ENCODE peak calls at places on chromosomes 12 and 14, in five cellular contexts. G, T, C, V and W are unnamed samples.

GRCh38 chr14:66359500-66359899 is 126.7 kb upstream of the CCDC196 start:
- DNase-seq in C (peak; percentile 53), V (no peak), T (peak; percentile 16), G (peak; percentile 75), W (peak; percentile 63)

GRCh38 chr12:131941116-131941986 is 8.4 kb upstream of the EP400 start:
- DNase-seq in C (no peak), G (no peak), T (no peak), V (no peak), W (no peak)

GRCh38 chr14:89399594-89400068 is 17.4 kb downstream of the FOXN3 start:
- DNase-seq in C (peak; percentile 29), G (peak; percentile 87), T (no peak), V (no peak), W (peak; percentile 87)

GRCh38 chr14:45181329-45181728 is 45.6 kb downstream of the FANCM start:
- DNase-seq in G (no peak), V (no peak), C (no peak), T (no peak), W (no peak)

GRCh38 chr12:25615119-25615518 is 62.0 kb upstream of the LMNTD1 start:
- DNase-seq in V (no peak), C (no peak), G (peak; percentile 94), T (peak; percentile 19), W (peak; percentile 78)

GRCh38 chr12:65881348-65881961 is 57.2 kb downstream of the HMGA2 start:
- DNase-seq in V (no peak), T (no peak), C (no peak), G (peak; percentile 94), W (peak; percentile 94)

GRCh38 chr12:57637364-57637763 is 4.4 kb upstream of the B4GALNT1 start:
- DNase-seq in G (no peak), T (no peak), C (no peak), V (no peak), W (no peak)

GRCh38 chr14:69487226-69487625 is 2.7 kb downstream of the PLEKHD1 start:
- DNase-seq in T (no peak), V (no peak), G (no peak), C (no peak), W (no peak)

GRCh38 chr14:104576607-104577332 is 2.8 kb upstream of the C14orf180 start:
- DNase-seq in V (no peak), C (peak; percentile 25), T (no peak), G (no peak), W (peak; percentile 13)

GRCh38 chr14:60183724-60184596 is 18.8 kb upstream of the DHRS7 start:
- DNase-seq in C (peak; percentile 55), G (peak; percentile 87), V (no peak), T (no peak), W (peak; percentile 79)

GRCh38 chr12:38384816-38385491 is 68.4 kb downstream of the ALG10B start:
- DNase-seq in T (peak; percentile 91), G (no peak), C (peak; percentile 60), V (no peak), W (no peak)
- TF ChIP-seq CTCF in T (peak; percentile 87), G (no peak), C (peak; percentile 49), V (no peak), W (no peak)

GRCh38 chr14:46582826-46583225 is 68.8 kb downstream of the RPL10L start:
- DNase-seq in G (no peak), V (no peak), T (no peak), C (no peak), W (no peak)

GRCh38 chr14:46580941-46581671 is 70.5 kb downstream of the RPL10L start:
- DNase-seq in C (peak; percentile 16), T (peak; percentile 11), V (no peak), G (peak; percentile 9), W (peak; percentile 5)
- TF ChIP-seq CTCF in C (peak; percentile 63), T (peak; percentile 81), V (peak; percentile 34), G (no peak), W (peak; percentile 9)

GRCh38 chr12:130435331-130435730 is 97.6 kb downstream of the PIWIL1 start:
- DNase-seq in C (no peak), V (no peak), G (no peak), T (no peak), W (no peak)

GRCh38 chr12:130433411-130433810 is 95.7 kb downstream of the PIWIL1 start:
- DNase-seq in C (no peak), T (no peak), G (no peak), V (no peak), W (no peak)

GRCh38 chr12:130435826-130436225 is 98.1 kb downstream of the PIWIL1 start:
- DNase-seq in T (no peak), C (no peak), G (no peak), V (no peak), W (no peak)

GRCh38 chr12:130433834-130434233 is 96.1 kb downstream of the PIWIL1 start:
- DNase-seq in G (no peak), V (no peak), C (no peak), T (no peak), W (no peak)

DNA sequence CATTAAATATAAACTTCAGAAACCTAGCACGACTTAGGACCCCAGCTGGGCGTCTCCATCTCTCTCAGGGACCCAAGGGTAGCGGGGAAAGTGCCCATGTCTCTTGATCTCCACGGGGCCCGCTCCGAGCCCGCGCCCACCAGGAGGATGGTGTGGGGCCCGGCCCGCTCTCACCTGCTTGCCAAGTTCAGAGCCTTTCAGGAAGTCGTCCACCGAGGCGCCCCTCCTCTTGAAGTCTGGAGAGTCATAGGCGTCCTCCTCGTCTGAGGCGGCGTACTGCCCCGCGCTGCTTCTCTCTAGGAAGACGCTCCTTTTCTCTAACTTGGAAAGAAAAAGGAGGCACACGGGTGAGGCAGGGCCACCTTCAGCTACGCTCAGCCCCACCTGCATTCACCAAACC is 96.9 kb downstream of the PIWIL1 start:
- DNase-seq in T (no peak), V (no peak), C (no peak), G (no peak), W (no peak)
- TF ChIP-seq CTCF in T (no peak), V (no peak), C (no peak), G (no peak), W (no peak)

DNA sequence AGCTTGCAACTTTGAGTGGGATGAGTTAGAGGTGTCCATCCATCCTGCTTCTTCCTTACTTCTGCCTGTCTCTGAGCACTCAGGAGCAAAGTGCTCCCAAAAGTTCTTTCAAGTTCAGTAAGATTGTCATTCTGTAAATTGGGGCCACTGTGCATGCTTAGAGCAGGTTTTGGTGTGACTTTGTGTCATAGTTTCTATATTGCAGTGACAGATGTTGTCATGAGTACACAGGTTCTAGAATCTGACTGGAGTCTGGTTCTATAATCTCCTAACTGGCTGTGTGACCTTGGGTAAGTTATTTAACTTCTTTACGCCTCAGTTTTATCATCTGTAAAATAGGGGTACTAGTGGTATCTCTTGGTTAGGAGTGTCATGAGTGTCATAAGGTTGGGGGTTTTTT is 202.7 kb upstream of the BCL2L14 start:
- DNase-seq in T (no peak), V (no peak), G (no peak), C (no peak), W (no peak)
- TF ChIP-seq CTCF in T (no peak), V (no peak), G (no peak), C (no peak), W (no peak)

GRCh38 chr14:72978856-72979255 is 48.0 kb downstream of the ZFYVE1 start:
- DNase-seq in T (no peak), C (no peak), G (no peak), V (no peak), W (no peak)

GRCh38 chr14:72970824-72971434 is 44.7 kb downstream of the DCAF4 start:
- DNase-seq in C (no peak), V (no peak), G (no peak), T (no peak), W (no peak)

GRCh38 chr14:72980863-72981262 is 46.0 kb downstream of the ZFYVE1 start:
- DNase-seq in C (no peak), G (no peak), V (no peak), T (no peak), W (no peak)

GRCh38 chr14:72974661-72975060 is 48.4 kb downstream of the DCAF4 start:
- DNase-seq in V (no peak), G (no peak), T (no peak), C (no peak), W (no peak)

DNA sequence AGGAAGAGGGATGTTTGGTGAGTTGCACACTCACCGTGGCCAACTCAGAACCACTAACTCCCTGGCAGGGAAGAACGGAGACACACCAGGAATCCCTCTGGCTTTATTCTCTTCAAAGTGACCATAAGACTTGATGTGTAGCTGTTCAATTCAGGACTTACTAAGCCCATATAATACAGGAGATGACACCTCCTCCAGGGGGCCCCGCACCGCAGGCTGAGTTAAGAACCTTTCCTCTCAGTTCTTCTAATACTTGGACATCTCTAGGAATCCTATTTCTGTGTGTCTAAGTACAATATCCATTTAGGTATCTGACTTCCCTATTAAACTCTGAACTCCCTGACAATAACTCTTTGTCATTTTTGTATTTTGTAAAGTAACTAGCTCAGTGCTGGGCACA is 49.5 kb downstream of the DCAF4 start:
- DNase-seq in C (peak; percentile 4), T (peak; percentile 10), G (no peak), V (no peak), W (no peak)
- TF ChIP-seq CTCF in C (no peak), T (peak; percentile 43), G (no peak), V (no peak), W (peak; percentile 21)

GRCh38 chr12:44875417-44875953 is 630 bp downstream of the NELL2 start:
- DNase-seq in C (no peak), G (peak; percentile 1), T (no peak), V (no peak), W (no peak)
- TF ChIP-seq CTCF in C (no peak), G (no peak), T (no peak), V (no peak), W (no peak)

GRCh38 chr12:75260316-75260715 is 50.7 kb upstream of the KCNC2 start:
- DNase-seq in T (no peak), V (no peak), C (no peak), G (no peak), W (peak; percentile 47)
- TF ChIP-seq CTCF in T (no peak), V (no peak), C (no peak), G (no peak), W (no peak)